ENCODE peak calls at places on chromosome 6, in four cellular contexts. N is K562, I is GM12878, T is HepG2. R is an unnamed sample.

GRCh38 chr6:46026307-46026706 is 10.6 kb upstream of the CLIC5 start:
- DNase-seq in N (no peak), I (no peak), T (no peak), R (no peak)

GRCh38 chr6:117440558-117441525 is 15.1 kb upstream of the ROS1 start:
- DNase-seq in N (no peak), I (no peak), T (no peak), R (peak; percentile 88)

GRCh38 chr6:36455486-36456027 is 12.8 kb downstream of the KCTD20 start:
- DNase-seq in N (no peak), I (no peak), T (no peak), R (no peak)

GRCh38 chr6:30615219-30615957 is 1.7 kb downstream of the PPP1R10 start:
- DNase-seq in N (peak; percentile 76), I (no peak), T (peak; percentile 83), R (no peak)

GRCh38 chr6:46204880-46205650 is 34.3 kb upstream of the ENPP5 start:
- DNase-seq in N (no peak), I (no peak), T (no peak), R (no peak)

GRCh38 chr6:41874741-41875140 is 20.4 kb downstream of the USP49 start:
- DNase-seq in N (no peak), I (no peak), T (no peak), R (no peak)

GRCh38 chr6:151121900-151122299 is 117.9 kb upstream of the AKAP12 start:
- DNase-seq in N (no peak), I (no peak), T (no peak), R (no peak)

GRCh38 chr6:157659536-157660271 is 163.3 kb upstream of the SNX9 start:
- DNase-seq in N (no peak), I (no peak), T (no peak), R (no peak)

GRCh38 chr6:168791916-168792315 is 350.9 kb downstream of the SMOC2 start:
- DNase-seq in N (no peak), I (no peak), T (no peak), R (no peak)

GRCh38 chr6:101683884-101684283 is 290.4 kb downstream of the GRIK2 start:
- DNase-seq in N (no peak), I (no peak), T (no peak), R (no peak)

GRCh38 chr6:99960027-99960426 is 34.0 kb downstream of the MCHR2 start:
- DNase-seq in N (no peak), I (no peak), T (no peak), R (no peak)

GRCh38 chr6:50062051-50062450 is 12.3 kb upstream of the DEFB112 start:
- DNase-seq in N (peak; percentile 27), I (no peak), T (peak; percentile 16), R (no peak)

GRCh38 chr6:5850848-5851255 is 155.9 kb downstream of the NRN1 start:
- DNase-seq in N (no peak), I (no peak), T (no peak), R (no peak)

GRCh38 chr6:116779569-116780164 is 14.1 kb upstream of the FAM162B start:
- DNase-seq in N (peak; percentile 70), I (no peak), T (peak; percentile 58), R (peak; percentile 37)

GRCh38 chr6:107061125-107062020 is 33.4 kb downstream of the MTRES1 start:
- DNase-seq in N (no peak), I (peak; percentile 45), T (peak; percentile 11), R (no peak)

GRCh38 chr6:7201732-7202541 is 94.2 kb downstream of the RREB1 start:
- DNase-seq in N (peak; percentile 94), I (peak; percentile 82), T (no peak), R (no peak)

GRCh38 chr6:75493400-75494064 is at the start of gene FILIP1:
- DNase-seq in N (peak; percentile 18), I (no peak), T (no peak), R (peak; percentile 75)

GRCh38 chr6:41049955-41050354 is 3.0 kb upstream of the APOBEC2 start:
- DNase-seq in N (no peak), I (no peak), T (no peak), R (no peak)

GRCh38 chr6:21359926-21360325 is 233.6 kb upstream of the SOX4 start:
- DNase-seq in N (no peak), I (no peak), T (no peak), R (no peak)

GRCh38 chr6:39452306-39452705 is 129.8 kb upstream of the KCNK16 start:
- DNase-seq in N (no peak), I (no peak), T (no peak), R (no peak)

GRCh38 chr6:81781624-81782023 is 29.1 kb upstream of the TENT5A start:
- DNase-seq in N (no peak), I (no peak), T (no peak), R (no peak)

GRCh38 chr6:13307508-13307995 is 20.8 kb downstream of the TBC1D7 start:
- DNase-seq in N (peak; percentile 63), I (no peak), T (no peak), R (peak; percentile 87)

GRCh38 chr6:155418017-155418749 is 37.5 kb downstream of the NOX3 start:
- DNase-seq in N (no peak), I (peak; percentile 68), T (no peak), R (no peak)

GRCh38 chr6:159633196-159633595 is 59.8 kb downstream of the SOD2 start:
- DNase-seq in N (peak; percentile 55), I (no peak), T (peak; percentile 39), R (peak; percentile 30)

GRCh38 chr6:127120787-127121636 is 2.5 kb downstream of the RSPO3 start:
- DNase-seq in N (peak; percentile 75), I (peak; percentile 24), T (peak; percentile 63), R (peak; percentile 91)
- TF ChIP-seq MYC in N (no peak), I (no peak), T (no peak), R (no peak)

DNA sequence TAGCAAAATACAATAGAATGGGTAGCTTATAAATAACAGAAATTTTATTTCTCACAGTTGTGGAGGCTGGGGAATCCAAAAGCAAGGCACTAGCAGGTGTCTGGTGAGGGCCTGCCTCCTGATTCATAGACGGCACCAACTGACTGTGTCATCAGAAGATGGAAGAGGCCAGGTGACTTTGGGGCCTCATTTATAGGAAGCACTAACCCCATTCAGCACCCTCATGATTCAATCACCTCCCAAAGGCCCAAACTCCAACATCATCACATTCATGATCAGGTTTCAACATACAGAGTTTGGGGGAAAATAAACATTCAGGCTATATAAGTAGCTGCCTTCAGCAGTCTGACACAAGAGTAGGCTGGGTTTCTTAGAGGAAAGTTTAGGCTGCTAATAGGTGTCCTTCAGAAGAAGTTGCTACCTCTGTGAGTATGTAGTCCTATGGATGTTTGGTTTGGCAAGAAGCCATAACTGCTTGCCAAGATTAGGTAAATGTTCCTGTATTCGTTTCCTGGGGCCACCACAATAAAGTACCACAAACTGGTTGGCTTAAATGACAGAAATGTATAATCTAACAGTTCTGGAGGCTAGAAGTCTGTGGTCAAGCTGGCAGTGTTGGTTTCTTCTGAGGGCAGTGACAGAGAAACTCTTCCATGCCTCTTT is 48.8 kb downstream of the NT5E start:
- DNase-seq in N (no peak), I (no peak), T (peak; percentile 21), R (no peak)
- TF ChIP-seq EP300 in N (no peak), I (no peak), T (no peak), R (no peak)

DNA sequence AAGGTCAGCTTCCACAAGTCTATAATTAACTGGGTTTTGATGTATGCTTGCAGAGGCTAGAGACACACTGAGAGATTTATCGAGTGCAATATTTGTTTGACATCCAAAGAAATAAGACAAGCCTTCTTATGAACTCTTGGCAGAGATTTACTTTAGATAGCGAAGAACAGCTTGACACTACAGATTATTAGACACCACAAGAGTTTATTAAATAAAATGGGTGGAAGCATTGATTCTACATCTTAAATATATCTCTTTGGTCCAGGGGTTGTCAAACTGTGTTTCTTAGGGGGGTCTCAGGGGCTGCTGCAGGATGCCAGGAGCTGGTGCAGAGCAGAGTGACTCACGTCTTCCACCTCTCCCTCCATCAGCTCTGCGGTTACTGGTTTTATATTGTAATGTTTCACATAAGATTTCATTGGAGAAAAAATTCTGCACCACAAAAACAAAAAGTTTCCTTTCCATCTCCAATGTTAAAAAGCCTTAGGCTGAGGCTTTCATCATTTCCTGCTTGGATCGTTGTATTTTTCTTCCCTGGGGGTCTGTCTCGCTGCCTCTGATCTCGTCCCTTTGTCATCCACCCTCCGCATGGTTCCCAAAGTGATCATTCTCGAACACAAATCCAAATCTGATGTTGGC is 176.2 kb upstream of the AHI1 start:
- DNase-seq in N (no peak), I (no peak), T (no peak), R (no peak)
- TF ChIP-seq MYC in N (no peak), I (no peak), T (no peak), R (no peak)

DNA sequence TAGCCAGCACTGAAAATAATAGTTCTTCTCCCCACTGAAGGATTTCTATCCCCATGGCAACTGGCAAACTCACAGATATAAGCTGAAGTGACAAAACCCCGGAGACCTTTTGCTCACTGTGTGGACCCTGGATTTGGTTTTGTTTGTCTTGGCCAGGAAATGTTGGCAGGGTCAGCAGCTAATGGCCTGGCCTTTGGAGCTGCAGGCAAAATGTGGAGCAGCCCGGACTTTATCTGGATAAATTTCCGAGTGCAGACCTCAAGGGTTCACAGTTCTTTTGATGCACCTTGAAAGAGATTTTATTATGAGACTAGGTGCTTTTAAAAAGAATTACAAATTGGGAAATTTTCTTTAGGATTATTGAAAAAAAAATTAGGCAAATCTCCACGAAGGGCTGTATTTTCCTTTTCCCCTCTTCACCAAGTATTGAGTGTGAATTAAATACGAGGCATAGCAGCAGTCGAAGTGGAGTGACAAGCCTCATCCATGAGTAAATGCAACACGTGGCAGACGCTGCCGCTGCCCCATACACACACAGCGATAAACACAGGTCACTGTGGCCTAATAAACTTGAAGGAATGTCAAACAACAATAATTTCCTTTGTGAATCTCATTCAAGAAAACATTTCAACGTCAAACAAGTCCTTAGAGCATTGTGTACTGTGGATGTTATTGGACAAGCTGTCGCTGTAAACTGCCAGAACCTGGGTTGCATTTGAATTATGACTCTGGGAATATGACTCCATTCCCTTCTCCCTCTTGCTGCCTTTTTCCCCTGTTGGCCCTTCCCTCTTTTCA is 35.1 kb upstream of the CCN6 start:
- DNase-seq in N (no peak), I (no peak), T (peak; percentile 87), R (no peak)
- TF ChIP-seq EP300 in N (no peak), I (no peak), T (no peak), R (no peak)

DNA sequence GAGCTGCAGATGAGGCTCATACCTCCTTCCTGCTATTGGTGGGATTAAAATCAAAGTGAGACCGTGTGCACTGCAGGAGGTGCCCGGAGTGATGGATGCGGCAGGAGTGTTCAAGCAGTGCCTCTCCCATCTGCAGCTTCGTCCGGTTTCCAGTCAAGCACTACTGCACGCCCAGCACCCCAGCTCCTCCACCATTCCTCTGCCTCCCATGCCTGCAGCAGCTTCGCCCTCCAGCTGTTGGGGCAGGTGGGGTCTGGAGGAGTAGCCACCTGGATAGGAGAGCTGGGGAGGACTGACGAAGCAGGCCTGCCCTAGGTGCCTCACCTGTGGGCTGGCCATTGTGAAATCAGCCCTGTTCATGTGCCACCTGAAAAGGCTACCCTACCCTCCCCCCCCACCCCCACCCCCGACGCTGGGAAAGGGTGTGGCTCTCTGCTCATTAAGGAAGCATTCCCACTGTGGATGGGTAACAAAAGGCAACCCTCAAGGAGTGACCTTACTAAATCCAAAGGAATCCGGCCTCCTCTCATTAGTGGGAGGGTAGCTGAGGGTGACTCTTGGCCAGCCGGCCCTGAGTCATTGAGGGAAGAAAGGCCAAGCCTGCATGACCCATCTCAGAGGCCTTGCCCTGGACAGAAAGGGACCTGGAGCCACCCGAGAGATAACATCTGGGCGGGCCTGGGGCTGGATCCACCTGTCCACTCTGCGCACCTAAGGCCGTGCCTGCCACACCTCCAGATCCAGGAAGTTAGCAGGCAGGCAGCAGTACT is 115.9 kb upstream of the ARMC2 start:
- DNase-seq in N (no peak), I (no peak), T (no peak), R (no peak)
- TF ChIP-seq MYC in N (no peak), I (no peak), T (no peak), R (no peak)

GRCh38 chr6:53795702-53796450 is 1.1 kb downstream of the LRRC1 start:
- DNase-seq in N (no peak), I (no peak), T (peak; percentile 29), R (no peak)
- TF ChIP-seq EP300 in N (no peak), I (no peak), T (no peak), R (no peak)